ENCODE peak calls at places on chromosome 15, in five cellular contexts. One of them, this sample, is unnamed.

GRCh38 chr15:90585863-90586262 is 56.1 kb downstream of the CRTC3 start:
- DNase-seq in HCT116: no peak
- DNase-seq in K562: no peak
- DNase-seq in HepG2: no peak
- DNase-seq in GM12878: no peak
- DNase-seq in this sample: no peak

GRCh38 chr15:29852201-29852600 is 29.9 kb upstream of the TJP1 start:
- DNase-seq in HCT116: no peak
- DNase-seq in K562: no peak
- DNase-seq in HepG2: no peak
- DNase-seq in GM12878: no peak
- DNase-seq in this sample: no peak

GRCh38 chr15:62087671-62088360 is 21.0 kb downstream of the C2CD4A start:
- DNase-seq in HCT116: no peak
- DNase-seq in K562: no peak
- DNase-seq in HepG2: no peak
- DNase-seq in GM12878: no peak
- DNase-seq in this sample: no peak

GRCh38 chr15:60255390-60255789 is 142.4 kb downstream of the ANXA2 start:
- DNase-seq in HCT116: peak; percentile 13
- DNase-seq in K562: peak; percentile 16
- DNase-seq in HepG2: peak; percentile 68
- DNase-seq in GM12878: peak; percentile 30
- DNase-seq in this sample: no peak

GRCh38 chr15:49847436-49847835 is 226.6 kb downstream of the DTWD1 start:
- DNase-seq in HCT116: no peak
- DNase-seq in K562: no peak
- DNase-seq in HepG2: no peak
- DNase-seq in GM12878: no peak
- DNase-seq in this sample: no peak

GRCh38 chr15:24659622-24660021 is 16.0 kb upstream of the NPAP1 start:
- DNase-seq in HCT116: no peak
- DNase-seq in K562: no peak
- DNase-seq in HepG2: no peak
- DNase-seq in GM12878: no peak
- DNase-seq in this sample: no peak

GRCh38 chr15:101020451-101020850 is 101.3 kb downstream of the LRRK1 start:
- DNase-seq in HCT116: no peak
- DNase-seq in K562: no peak
- DNase-seq in HepG2: no peak
- DNase-seq in GM12878: no peak
- DNase-seq in this sample: no peak

GRCh38 chr15:83193721-83194120 is 13.9 kb downstream of the HDGFL3 start:
- DNase-seq in HCT116: no peak
- DNase-seq in K562: no peak
- DNase-seq in HepG2: no peak
- DNase-seq in GM12878: no peak
- DNase-seq in this sample: no peak

GRCh38 chr15:52493968-52494367 is 34.7 kb downstream of the MYO5A start:
- DNase-seq in HCT116: no peak
- DNase-seq in K562: no peak
- DNase-seq in HepG2: no peak
- DNase-seq in GM12878: no peak
- DNase-seq in this sample: no peak

GRCh38 chr15:66795851-66796250 is 93.8 kb downstream of the SMAD6 start:
- DNase-seq in HCT116: no peak
- DNase-seq in K562: no peak
- DNase-seq in HepG2: no peak
- DNase-seq in GM12878: no peak
- DNase-seq in this sample: no peak

GRCh38 chr15:54990793-54991192 is 205.9 kb downstream of the RSL24D1 start:
- DNase-seq in HCT116: no peak
- DNase-seq in K562: no peak
- DNase-seq in HepG2: no peak
- DNase-seq in GM12878: no peak
- DNase-seq in this sample: no peak

GRCh38 chr15:68106656-68107055 is 52.5 kb downstream of the PIAS1 start:
- DNase-seq in HCT116: no peak
- DNase-seq in K562: no peak
- DNase-seq in HepG2: peak; percentile 9
- DNase-seq in GM12878: no peak
- DNase-seq in this sample: peak; percentile 68

GRCh38 chr15:84648539-84648938 is 5.5 kb downstream of the WDR73 start:
- DNase-seq in HCT116: no peak
- DNase-seq in K562: no peak
- DNase-seq in HepG2: no peak
- DNase-seq in GM12878: no peak
- DNase-seq in this sample: no peak

GRCh38 chr15:68312701-68313204 is 35.2 kb downstream of the FEM1B start:
- DNase-seq in HCT116: no peak
- DNase-seq in K562: peak; percentile 38
- DNase-seq in HepG2: no peak
- DNase-seq in GM12878: no peak
- DNase-seq in this sample: no peak

GRCh38 chr15:32737246-32737757 is 19.5 kb downstream of the GREM1 start:
- DNase-seq in HCT116: no peak
- DNase-seq in K562: no peak
- DNase-seq in HepG2: no peak
- DNase-seq in GM12878: no peak
- DNase-seq in this sample: no peak

DNA sequence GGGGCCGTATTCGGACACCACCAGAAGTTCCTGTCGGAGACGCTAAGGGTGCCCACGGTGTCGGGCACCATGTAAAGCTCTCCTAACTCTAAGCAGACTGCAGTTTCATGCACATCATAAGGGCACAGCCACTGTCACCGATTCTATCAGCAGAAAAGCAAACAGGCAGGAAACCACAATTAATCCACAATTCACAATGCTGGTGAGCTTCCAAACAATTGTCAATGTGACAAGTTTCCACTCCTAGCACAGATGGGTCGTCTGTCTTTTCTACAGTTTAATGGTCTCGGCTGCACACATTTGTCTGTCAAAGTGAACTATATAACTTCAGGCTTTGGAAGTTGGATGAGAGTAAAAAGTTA is 8.8 kb upstream of the OCA2 start:
- DNase-seq in HCT116: no peak
- DNase-seq in K562: no peak
- DNase-seq in HepG2: no peak
- DNase-seq in GM12878: no peak
- DNase-seq in this sample: no peak
- TF ChIP-seq EZH2 in HCT116: no peak
- TF ChIP-seq EZH2 in K562: no peak
- TF ChIP-seq EZH2 in HepG2: no peak
- TF ChIP-seq EZH2 in GM12878: no peak
- TF ChIP-seq EZH2 in this sample: no peak

GRCh38 chr15:69941206-69941605 is 156.5 kb downstream of the TLE3 start:
- DNase-seq in HCT116: no peak
- DNase-seq in K562: no peak
- DNase-seq in HepG2: no peak
- DNase-seq in GM12878: no peak
- DNase-seq in this sample: no peak
- TF ChIP-seq REST in HCT116: no peak
- TF ChIP-seq REST in K562: no peak
- TF ChIP-seq REST in HepG2: no peak
- TF ChIP-seq REST in GM12878: no peak
- TF ChIP-seq REST in this sample: no peak

DNA sequence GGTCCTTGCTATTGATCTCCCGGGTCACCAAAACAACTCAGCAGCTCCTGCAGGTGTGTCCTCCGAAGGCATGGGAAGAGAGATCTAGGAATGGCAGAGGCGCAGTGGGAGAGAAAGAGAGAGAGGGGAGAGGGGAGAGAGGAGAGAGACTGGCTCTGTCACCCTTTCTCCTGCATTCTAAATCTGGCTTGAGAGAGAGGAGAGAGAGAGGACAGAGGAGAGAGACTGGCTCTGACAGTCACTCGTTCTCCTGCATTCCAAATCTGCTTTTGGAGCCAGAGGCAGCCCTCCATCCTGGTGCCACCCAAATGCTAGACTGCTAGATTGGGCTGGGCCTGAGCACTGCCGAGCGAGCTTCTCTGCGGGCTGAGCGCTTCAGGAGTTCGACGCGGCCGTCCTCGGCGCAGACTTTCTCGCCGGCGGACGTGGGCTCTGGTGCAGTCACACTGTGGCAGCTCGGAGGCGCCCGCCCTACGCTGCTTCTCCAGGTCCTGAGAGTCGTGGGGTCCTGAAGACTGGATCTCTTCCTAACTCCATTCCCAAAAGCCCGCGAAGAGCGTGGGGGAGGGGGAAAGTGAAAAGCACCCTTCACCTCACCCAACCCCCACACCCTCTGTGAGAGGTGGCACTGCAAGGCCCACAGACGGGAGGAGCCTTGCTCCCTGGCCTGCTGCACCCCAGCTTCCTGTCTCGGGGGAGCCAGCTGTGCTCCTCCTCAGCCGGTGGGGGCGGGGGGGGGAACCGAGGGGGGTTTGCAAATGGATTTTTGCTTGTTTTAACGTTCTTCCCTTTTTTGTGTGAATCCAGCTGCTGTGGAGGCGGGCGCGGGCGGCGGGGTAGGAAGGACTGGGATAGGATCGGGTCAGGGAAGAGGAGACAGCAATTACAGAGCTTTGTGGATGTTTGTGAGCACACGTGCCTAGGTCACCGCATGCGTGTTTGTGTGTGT is 222.3 kb downstream of the MEIS2 start:
- DNase-seq in HCT116: no peak
- DNase-seq in K562: no peak
- DNase-seq in HepG2: no peak
- DNase-seq in GM12878: no peak
- DNase-seq in this sample: peak; percentile 63
- TF ChIP-seq EZH2 in HCT116: no peak
- TF ChIP-seq EZH2 in K562: no peak
- TF ChIP-seq EZH2 in HepG2: no peak
- TF ChIP-seq EZH2 in GM12878: no peak
- TF ChIP-seq EZH2 in this sample: peak; percentile 74

GRCh38 chr15:40048155-40048792 is 9.3 kb upstream of the SRP14 start:
- DNase-seq in HCT116: no peak
- DNase-seq in K562: no peak
- DNase-seq in HepG2: no peak
- DNase-seq in GM12878: no peak
- DNase-seq in this sample: no peak
- TF ChIP-seq REST in HCT116: no peak
- TF ChIP-seq REST in K562: no peak
- TF ChIP-seq REST in HepG2: no peak
- TF ChIP-seq REST in GM12878: no peak
- TF ChIP-seq REST in this sample: no peak

DNA sequence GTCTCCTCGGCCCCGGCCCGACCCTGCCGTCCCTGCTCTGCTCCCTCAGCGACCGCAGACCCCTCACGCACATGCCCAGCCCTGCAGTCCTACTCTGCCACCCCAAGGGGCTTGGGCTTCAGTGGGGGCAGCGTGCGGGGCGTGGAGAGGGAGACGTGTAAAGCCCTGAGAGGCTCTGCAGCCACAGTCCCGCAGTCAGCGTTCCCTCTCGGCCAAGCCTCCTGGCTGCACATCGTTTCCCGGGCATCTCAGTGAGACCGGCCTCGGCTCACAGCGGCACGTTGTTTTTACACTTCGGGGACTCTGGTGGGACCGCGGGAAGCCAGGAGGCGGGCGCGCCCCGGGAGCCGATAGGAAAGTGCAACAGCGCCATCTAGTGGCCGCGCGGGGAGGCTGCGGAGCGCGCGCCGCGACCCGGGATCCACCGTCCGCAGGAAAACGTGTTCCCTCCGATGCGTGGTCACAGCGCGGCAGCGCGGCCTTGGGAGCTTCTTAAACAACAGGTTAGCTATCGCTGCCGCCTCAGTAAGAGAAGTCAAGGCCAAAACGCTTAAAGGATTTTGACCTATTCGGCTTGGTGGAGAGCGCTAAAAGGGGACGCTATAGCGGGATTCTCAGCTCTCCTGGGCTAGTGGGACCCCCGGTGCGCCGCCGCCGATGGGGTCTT is 226.8 kb upstream of the IGF1R start:
- DNase-seq in HCT116: peak; percentile 10
- DNase-seq in K562: peak; percentile 61
- DNase-seq in HepG2: peak; percentile 11
- DNase-seq in GM12878: no peak
- DNase-seq in this sample: peak; percentile 91
- TF ChIP-seq EZH2 in HCT116: no peak
- TF ChIP-seq EZH2 in K562: no peak
- TF ChIP-seq EZH2 in HepG2: no peak
- TF ChIP-seq EZH2 in GM12878: no peak
- TF ChIP-seq EZH2 in this sample: peak; percentile 36

GRCh38 chr15:99708563-99708962 is 24.7 kb downstream of the LYSMD4 start:
- DNase-seq in HCT116: peak; percentile 79
- DNase-seq in K562: peak; percentile 58
- DNase-seq in HepG2: no peak
- DNase-seq in GM12878: no peak
- DNase-seq in this sample: no peak
- TF ChIP-seq REST in HCT116: no peak
- TF ChIP-seq REST in K562: no peak
- TF ChIP-seq REST in HepG2: no peak
- TF ChIP-seq REST in GM12878: no peak
- TF ChIP-seq REST in this sample: no peak

GRCh38 chr15:79431636-79432344 is at the start of gene MINAR1:
- DNase-seq in HCT116: no peak
- DNase-seq in K562: no peak
- DNase-seq in HepG2: peak; percentile 6
- DNase-seq in GM12878: no peak
- DNase-seq in this sample: peak; percentile 72
- TF ChIP-seq EZH2 in HCT116: no peak
- TF ChIP-seq EZH2 in K562: no peak
- TF ChIP-seq EZH2 in HepG2: no peak
- TF ChIP-seq EZH2 in GM12878: no peak
- TF ChIP-seq EZH2 in this sample: no peak

This sample was measured in GM23338.